ENCODE peak calls at places on chromosomes 11 and 22, in four cellular contexts. L, N, Y and Z are unnamed samples.

GRCh38 chr22:29265929-29266328 is 1.9 kb downstream of the RHBDD3 start:
- DNase-seq in N (no peak), Y (no peak), L (no peak), Z (no peak)

GRCh38 chr11:22346283-22346682 is 8.1 kb downstream of the SLC17A6 start:
- DNase-seq in Y (no peak), N (no peak), L (no peak), Z (no peak)

GRCh38 chr11:1882265-1883238 is 9.1 kb downstream of the PRR33 start:
- DNase-seq in L (peak), Y (peak), N (peak), Z (peak)

GRCh38 chr11:33040127-33040861 is 922 bp downstream of the TCP11L1 start:
- DNase-seq in N (no peak), Y (peak), L (no peak), Z (peak)

GRCh38 chr11:74366576-74366975 is 31.7 kb downstream of the PGM2L1 start:
- DNase-seq in Y (no peak), N (no peak), L (no peak), Z (no peak)

GRCh38 chr11:79744941-79745340 is 304.1 kb upstream of the TENM4 start:
- DNase-seq in L (no peak), N (no peak), Y (no peak), Z (no peak)

GRCh38 chr11:111327908-111328624 is 29.7 kb downstream of the POU2AF3 start:
- DNase-seq in L (no peak), N (no peak), Y (no peak), Z (no peak)

GRCh38 chr11:112185883-112186282 is 10.6 kb downstream of the BCO2 start:
- DNase-seq in Y (no peak), N (no peak), L (no peak), Z (no peak)

GRCh38 chr11:66070604-66071325 is 693 bp downstream of the PACS1 start:
- DNase-seq in N (no peak), Y (peak), L (peak), Z (no peak)

GRCh38 chr11:123429336-123429735 is 733 bp upstream of the GRAMD1B start:
- DNase-seq in N (no peak), L (no peak), Y (no peak), Z (no peak)

GRCh38 chr11:101127348-101127698 is 2.3 kb downstream of the PGR start:
- DNase-seq in L (peak), N (no peak), Y (peak), Z (no peak)

GRCh38 chr22:50299724-50300619 is 7.5 kb downstream of the PLXNB2 start:
- DNase-seq in N (no peak), Y (no peak), L (peak), Z (no peak)

GRCh38 chr11:88175707-88176066 is 444 bp upstream of the RAB38 start:
- DNase-seq in Y (no peak), L (no peak), N (no peak), Z (no peak)

GRCh38 chr11:74449369-74449931 is 17.9 kb downstream of the KCNE3 start:
- DNase-seq in N (peak), L (no peak), Y (peak), Z (peak)

DNA sequence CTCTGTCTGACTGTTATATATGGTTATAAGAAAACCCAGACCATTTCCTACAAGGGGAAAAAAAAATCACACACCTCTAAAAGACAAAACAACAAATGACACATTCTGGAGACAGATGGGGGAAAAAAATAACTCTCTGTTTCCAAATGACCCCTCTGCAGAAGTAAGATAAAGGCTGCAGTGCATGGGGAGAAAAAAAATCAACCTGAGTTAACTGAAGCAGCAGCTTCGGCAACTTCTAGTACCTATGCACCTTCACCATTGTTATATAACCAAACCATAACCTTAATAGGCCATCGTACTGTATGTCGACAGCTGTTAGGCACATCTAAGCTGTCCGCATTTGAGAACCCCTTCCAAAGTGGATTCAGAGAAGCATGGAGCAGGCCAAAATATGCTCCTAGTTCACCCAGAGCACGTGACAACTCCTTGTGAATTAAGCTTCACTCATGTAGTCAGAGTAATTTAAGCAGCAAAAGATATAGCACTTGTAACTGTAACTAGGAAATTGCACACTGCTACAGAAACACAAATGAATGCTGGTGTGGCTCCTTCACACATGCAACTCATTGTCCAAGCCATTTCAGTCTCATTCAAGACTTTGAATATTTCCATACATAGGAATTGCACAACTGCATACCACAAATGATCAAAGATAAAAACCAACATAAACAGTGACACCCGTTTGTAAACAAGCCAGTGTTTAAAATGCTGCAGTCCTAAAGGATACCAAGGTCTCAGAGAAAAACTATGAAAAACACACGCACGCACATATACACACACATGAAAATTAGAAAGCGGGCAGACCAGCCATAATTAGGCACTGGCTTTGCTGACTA is 2.7 kb downstream of the SIK3 start:
- DNase-seq in L (no peak), Y (no peak), N (peak), Z (no peak)
- TF ChIP-seq NR3C1 in L (no peak), Y (no peak), N (no peak), Z (no peak)

DNA sequence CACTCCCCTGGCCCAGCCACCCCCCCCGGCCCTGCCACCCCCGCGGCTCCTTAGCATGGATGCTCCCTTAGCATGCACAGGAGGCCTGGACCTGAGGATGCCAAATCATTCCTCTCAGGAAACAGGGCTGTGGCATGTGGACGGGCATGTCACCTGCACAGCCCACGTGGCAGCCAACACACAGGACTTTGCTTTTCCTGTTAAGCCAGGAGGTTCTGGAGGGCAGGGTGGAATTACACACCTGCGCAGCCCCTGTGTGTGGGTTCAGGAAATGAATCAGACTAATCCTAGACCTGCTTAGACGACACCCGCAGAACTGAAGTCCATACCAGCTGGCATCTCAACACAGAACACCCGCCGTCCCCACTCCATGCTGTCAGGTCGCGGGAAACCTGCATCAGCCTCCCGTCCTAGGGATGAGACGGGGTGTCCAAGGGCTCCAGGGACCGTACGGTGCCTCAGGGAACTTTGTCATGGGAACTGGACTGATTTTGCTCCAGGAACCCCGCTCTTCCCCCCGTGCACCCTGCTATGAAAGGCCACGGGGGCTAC is 10.2 kb downstream of the CERK start:
- DNase-seq in Y (no peak), N (no peak), L (no peak), Z (no peak)
- TF ChIP-seq NR3C1 in Y (no peak), N (no peak), L (no peak), Z (no peak)

GRCh38 chr11:47533690-47534135 is 19.2 kb downstream of the CELF1 start:
- DNase-seq in L (no peak), N (no peak), Y (no peak), Z (no peak)
- TF ChIP-seq NR3C1 in L (no peak), N (no peak), Y (no peak), Z (no peak)

GRCh38 chr22:37021710-37022482 is 2.4 kb downstream of the MPST start:
- DNase-seq in Y (peak), L (peak), N (no peak), Z (no peak)

GRCh38 chr22:37019309-37020191 is at the start of the genes MPST and TST:
- DNase-seq in N (peak), Y (peak), L (peak), Z (peak)

GRCh38 chr22:37021041-37021440 is 1.5 kb downstream of the MPST start:
- DNase-seq in Y (no peak), N (no peak), L (no peak), Z (no peak)

GRCh38 chr22:37018815-37019308 is 385 bp downstream of the TST start:
- DNase-seq in N (peak), Y (peak), L (peak), Z (peak)

DNA sequence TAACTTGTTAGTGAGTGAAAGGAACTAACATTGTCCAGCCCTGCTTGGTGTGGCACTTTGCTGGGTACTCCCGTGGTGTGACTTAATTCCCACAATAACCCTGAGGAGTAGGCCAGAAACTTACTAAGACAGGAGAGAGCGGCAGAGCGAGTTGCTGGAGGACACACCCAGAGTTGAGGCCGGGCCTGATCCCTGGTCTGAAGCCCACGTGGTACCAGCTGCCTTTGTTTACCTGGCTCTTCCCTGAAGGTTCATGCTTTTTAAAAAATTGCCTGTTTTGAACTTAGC is 594 bp downstream of the MPST start:
- DNase-seq in L (no peak), N (no peak), Y (peak), Z (no peak)
- TF ChIP-seq NR3C1 in L (no peak), N (no peak), Y (no peak), Z (no peak)

GRCh38 chr22:37563153-37564081 is 3.1 kb downstream of the CDC42EP1 start:
- DNase-seq in L (no peak), N (peak), Y (no peak), Z (peak)
- TF ChIP-seq NR3C1 in L (no peak), N (no peak), Y (no peak), Z (no peak)

GRCh38 chr22:42066133-42066761 is 4.4 kb downstream of the NAGA start:
- DNase-seq in L (no peak), Y (no peak), N (no peak), Z (no peak)

GRCh38 chr22:42066937-42067336 is 3.7 kb downstream of the NAGA start:
- DNase-seq in Y (no peak), L (no peak), N (no peak), Z (no peak)

GRCh38 chr22:42064629-42065028 is 6.0 kb downstream of the NAGA start:
- DNase-seq in L (no peak), Y (no peak), N (no peak), Z (no peak)

GRCh38 chr22:42067706-42068350 is 2.8 kb downstream of the NAGA start:
- DNase-seq in Y (no peak), L (peak), N (no peak), Z (no peak)

GRCh38 chr22:42065408-42066132 is 5.0 kb downstream of the NAGA start:
- DNase-seq in L (peak), N (no peak), Y (no peak), Z (no peak)
- TF ChIP-seq NR3C1 in L (no peak), N (no peak), Y (no peak), Z (no peak)

GRCh38 chr11:134475951-134476350 is 63.9 kb upstream of the B3GAT1 start:
- DNase-seq in Y (no peak), N (no peak), L (no peak), Z (no peak)
- TF ChIP-seq NR3C1 in Y (no peak), N (no peak), L (no peak), Z (no peak)